ENCODE peak calls at places on chromosomes 4 and X, in nine cellular contexts. One of them, this sample, is unnamed. For H3K4me1 and H3K27me3, the result is how much of the 10 kb centered on the place peaks cover.

GRCh38 chr4:161799687-161800086 is 364.1 kb downstream of the FSTL5 start:
- DNase-seq in CD8-positive, alpha-beta memory T cell: no peak
- DNase-seq in vagina: no peak
- DNase-seq in psoas muscle: no peak
- DNase-seq in IMR-90: peak
- DNase-seq in heart left ventricle: no peak
- DNase-seq in hepatocyte: no peak
- DNase-seq in mesenchymal stem cell: peak
- DNase-seq in upper lobe of left lung: no peak
- DNase-seq in this sample: no peak

GRCh38 chrX:135982860-135983259 is 2.4 kb upstream of the SLC9A6 start:
- DNase-seq in CD8-positive, alpha-beta memory T cell: no peak
- DNase-seq in vagina: no peak
- DNase-seq in psoas muscle: no peak
- DNase-seq in IMR-90: peak
- DNase-seq in heart left ventricle: no peak
- DNase-seq in hepatocyte: no peak
- DNase-seq in mesenchymal stem cell: peak
- DNase-seq in upper lobe of left lung: no peak
- DNase-seq in this sample: no peak

GRCh38 chrX:679161-679979 is 48.8 kb downstream of the SHOX start:
- DNase-seq in CD8-positive, alpha-beta memory T cell: no peak
- DNase-seq in vagina: no peak
- DNase-seq in psoas muscle: no peak
- DNase-seq in IMR-90: no peak
- DNase-seq in heart left ventricle: no peak
- DNase-seq in hepatocyte: no peak
- DNase-seq in mesenchymal stem cell: no peak
- DNase-seq in upper lobe of left lung: no peak
- DNase-seq in this sample: no peak

GRCh38 chrX:71315917-71316316 is 14.4 kb downstream of the ITGB1BP2 start:
- DNase-seq in CD8-positive, alpha-beta memory T cell: no peak
- DNase-seq in vagina: no peak
- DNase-seq in psoas muscle: no peak
- DNase-seq in IMR-90: peak
- DNase-seq in heart left ventricle: no peak
- DNase-seq in hepatocyte: no peak
- DNase-seq in mesenchymal stem cell: no peak
- DNase-seq in upper lobe of left lung: no peak
- DNase-seq in this sample: no peak

GRCh38 chr4:183287677-183288076 is 32.4 kb downstream of the CLDN22 start:
- DNase-seq in CD8-positive, alpha-beta memory T cell: no peak
- DNase-seq in vagina: no peak
- DNase-seq in psoas muscle: no peak
- DNase-seq in IMR-90: no peak
- DNase-seq in heart left ventricle: no peak
- DNase-seq in hepatocyte: no peak
- DNase-seq in mesenchymal stem cell: no peak
- DNase-seq in upper lobe of left lung: no peak
- DNase-seq in this sample: no peak

GRCh38 chr4:37662861-37663390 is 23.2 kb downstream of the RELL1 start:
- DNase-seq in CD8-positive, alpha-beta memory T cell: no peak
- DNase-seq in vagina: no peak
- DNase-seq in psoas muscle: no peak
- DNase-seq in IMR-90: peak
- DNase-seq in heart left ventricle: peak
- DNase-seq in hepatocyte: no peak
- DNase-seq in mesenchymal stem cell: peak
- DNase-seq in upper lobe of left lung: no peak
- DNase-seq in this sample: no peak

GRCh38 chr4:182925298-182925738 is 8.1 kb upstream of the DCTD start:
- DNase-seq in CD8-positive, alpha-beta memory T cell: peak
- DNase-seq in vagina: no peak
- DNase-seq in psoas muscle: peak
- DNase-seq in IMR-90: peak
- DNase-seq in heart left ventricle: peak
- DNase-seq in hepatocyte: peak
- DNase-seq in mesenchymal stem cell: peak
- DNase-seq in upper lobe of left lung: peak
- DNase-seq in this sample: peak

GRCh38 chr4:182743815-182744214 is 173.4 kb downstream of the DCTD start:
- DNase-seq in CD8-positive, alpha-beta memory T cell: no peak
- DNase-seq in vagina: no peak
- DNase-seq in psoas muscle: no peak
- DNase-seq in IMR-90: no peak
- DNase-seq in heart left ventricle: no peak
- DNase-seq in hepatocyte: no peak
- DNase-seq in mesenchymal stem cell: no peak
- DNase-seq in upper lobe of left lung: no peak
- DNase-seq in this sample: no peak

GRCh38 chr4:658031-658667 is 15.9 kb downstream of the ATP5ME start:
- DNase-seq in CD8-positive, alpha-beta memory T cell: no peak
- DNase-seq in vagina: no peak
- DNase-seq in psoas muscle: no peak
- DNase-seq in IMR-90: no peak
- DNase-seq in heart left ventricle: peak
- DNase-seq in hepatocyte: no peak
- DNase-seq in mesenchymal stem cell: no peak
- DNase-seq in upper lobe of left lung: no peak
- DNase-seq in this sample: peak

GRCh38 chr4:112448211-112448745 is 67.7 kb downstream of the NEUROG2 start:
- DNase-seq in CD8-positive, alpha-beta memory T cell: no peak
- DNase-seq in vagina: no peak
- DNase-seq in psoas muscle: no peak
- DNase-seq in IMR-90: peak
- DNase-seq in heart left ventricle: no peak
- DNase-seq in hepatocyte: no peak
- DNase-seq in mesenchymal stem cell: no peak
- DNase-seq in upper lobe of left lung: no peak
- DNase-seq in this sample: no peak

GRCh38 chr4:42638993-42639392 is 17.9 kb downstream of the ATP8A1 start:
- DNase-seq in CD8-positive, alpha-beta memory T cell: no peak
- DNase-seq in vagina: no peak
- DNase-seq in psoas muscle: no peak
- DNase-seq in IMR-90: no peak
- DNase-seq in heart left ventricle: no peak
- DNase-seq in hepatocyte: no peak
- DNase-seq in mesenchymal stem cell: no peak
- DNase-seq in upper lobe of left lung: no peak
- DNase-seq in this sample: no peak

GRCh38 chr4:40918330-40918729 is 168.6 kb downstream of the NSUN7 start:
- DNase-seq in CD8-positive, alpha-beta memory T cell: no peak
- DNase-seq in vagina: no peak
- DNase-seq in psoas muscle: peak
- DNase-seq in IMR-90: peak
- DNase-seq in heart left ventricle: peak
- DNase-seq in hepatocyte: peak
- DNase-seq in mesenchymal stem cell: peak
- DNase-seq in upper lobe of left lung: peak
- DNase-seq in this sample: no peak

GRCh38 chr4:113849771-113850170 is 88.2 kb upstream of the CAMK2D start:
- DNase-seq in CD8-positive, alpha-beta memory T cell: no peak
- DNase-seq in vagina: no peak
- DNase-seq in psoas muscle: no peak
- DNase-seq in IMR-90: peak
- DNase-seq in heart left ventricle: peak
- DNase-seq in hepatocyte: no peak
- DNase-seq in mesenchymal stem cell: no peak
- DNase-seq in upper lobe of left lung: no peak
- DNase-seq in this sample: no peak

GRCh38 chr4:123291329-123291728 is 105.3 kb upstream of the SPRY1 start:
- DNase-seq in CD8-positive, alpha-beta memory T cell: no peak
- DNase-seq in vagina: no peak
- DNase-seq in psoas muscle: no peak
- DNase-seq in IMR-90: no peak
- DNase-seq in heart left ventricle: no peak
- DNase-seq in hepatocyte: no peak
- DNase-seq in mesenchymal stem cell: no peak
- DNase-seq in upper lobe of left lung: no peak
- DNase-seq in this sample: no peak

GRCh38 chrX:39899059-39899458 is 198.7 kb downstream of the BCOR start:
- DNase-seq in CD8-positive, alpha-beta memory T cell: no peak
- DNase-seq in vagina: no peak
- DNase-seq in psoas muscle: no peak
- DNase-seq in IMR-90: no peak
- DNase-seq in heart left ventricle: no peak
- DNase-seq in hepatocyte: no peak
- DNase-seq in mesenchymal stem cell: no peak
- DNase-seq in upper lobe of left lung: no peak
- DNase-seq in this sample: no peak
- H3K4me1 ChIP-seq in CD8-positive, alpha-beta memory T cell: under half
- H3K4me1 ChIP-seq in vagina: under half
- H3K4me1 ChIP-seq in psoas muscle: under half
- H3K4me1 ChIP-seq in IMR-90: under half
- H3K4me1 ChIP-seq in heart left ventricle: under half
- H3K4me1 ChIP-seq in hepatocyte: half or more
- H3K4me1 ChIP-seq in mesenchymal stem cell: under half
- H3K4me1 ChIP-seq in upper lobe of left lung: under half
- H3K4me1 ChIP-seq in this sample: under half

GRCh38 chrX:39750798-39751197 is 347.0 kb downstream of the BCOR start:
- DNase-seq in CD8-positive, alpha-beta memory T cell: no peak
- DNase-seq in vagina: no peak
- DNase-seq in psoas muscle: no peak
- DNase-seq in IMR-90: no peak
- DNase-seq in heart left ventricle: no peak
- DNase-seq in hepatocyte: no peak
- DNase-seq in mesenchymal stem cell: no peak
- DNase-seq in upper lobe of left lung: no peak
- DNase-seq in this sample: no peak

GRCh38 chrX:39750246-39750790 is 347.4 kb downstream of the BCOR start:
- DNase-seq in CD8-positive, alpha-beta memory T cell: no peak
- DNase-seq in vagina: no peak
- DNase-seq in psoas muscle: no peak
- DNase-seq in IMR-90: no peak
- DNase-seq in heart left ventricle: no peak
- DNase-seq in hepatocyte: no peak
- DNase-seq in mesenchymal stem cell: no peak
- DNase-seq in upper lobe of left lung: no peak
- DNase-seq in this sample: no peak

GRCh38 chrX:39752820-39753219 is 344.9 kb downstream of the BCOR start:
- DNase-seq in CD8-positive, alpha-beta memory T cell: no peak
- DNase-seq in vagina: no peak
- DNase-seq in psoas muscle: no peak
- DNase-seq in IMR-90: peak
- DNase-seq in heart left ventricle: no peak
- DNase-seq in hepatocyte: peak
- DNase-seq in mesenchymal stem cell: peak
- DNase-seq in upper lobe of left lung: no peak
- DNase-seq in this sample: no peak

GRCh38 chrX:39749135-39749534 is 348.6 kb downstream of the BCOR start:
- DNase-seq in CD8-positive, alpha-beta memory T cell: no peak
- DNase-seq in vagina: no peak
- DNase-seq in psoas muscle: no peak
- DNase-seq in IMR-90: no peak
- DNase-seq in heart left ventricle: no peak
- DNase-seq in hepatocyte: no peak
- DNase-seq in mesenchymal stem cell: no peak
- DNase-seq in upper lobe of left lung: no peak
- DNase-seq in this sample: no peak

GRCh38 chrX:39749728-39750127 is 348.0 kb downstream of the BCOR start:
- DNase-seq in CD8-positive, alpha-beta memory T cell: no peak
- DNase-seq in vagina: no peak
- DNase-seq in psoas muscle: no peak
- DNase-seq in IMR-90: no peak
- DNase-seq in heart left ventricle: no peak
- DNase-seq in hepatocyte: no peak
- DNase-seq in mesenchymal stem cell: no peak
- DNase-seq in upper lobe of left lung: no peak
- DNase-seq in this sample: no peak
- H3K27me3 ChIP-seq in CD8-positive, alpha-beta memory T cell: under half
- H3K27me3 ChIP-seq in vagina: under half
- H3K27me3 ChIP-seq in psoas muscle: under half
- H3K27me3 ChIP-seq in IMR-90: under half
- H3K27me3 ChIP-seq in heart left ventricle: under half
- H3K27me3 ChIP-seq in hepatocyte: under half
- H3K27me3 ChIP-seq in mesenchymal stem cell: under half
- H3K27me3 ChIP-seq in upper lobe of left lung: under half
- H3K27me3 ChIP-seq in this sample: under half

DNA sequence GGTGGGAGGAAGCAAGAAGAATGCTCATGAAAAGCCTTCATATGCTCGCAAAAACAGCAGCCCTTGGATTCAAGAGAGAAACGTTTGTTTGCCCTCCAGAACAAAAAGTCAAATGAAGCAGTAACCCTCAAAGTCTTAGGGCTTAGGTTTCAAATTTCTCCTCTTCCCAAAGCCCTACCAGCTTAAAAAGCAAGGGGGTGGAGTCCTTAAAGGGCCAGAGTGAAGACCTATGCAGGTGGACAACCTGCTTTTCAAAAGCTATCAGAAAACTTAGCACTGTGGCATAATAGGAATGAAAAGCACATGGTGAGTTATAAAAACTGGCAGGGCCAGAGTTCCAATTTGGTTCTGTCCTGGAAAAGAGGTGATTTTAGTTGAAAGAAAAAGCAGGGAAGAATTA is 253.3 kb downstream of the NAP1L3 start:
- DNase-seq in CD8-positive, alpha-beta memory T cell: no peak
- DNase-seq in vagina: no peak
- DNase-seq in psoas muscle: no peak
- DNase-seq in IMR-90: no peak
- DNase-seq in heart left ventricle: no peak
- DNase-seq in hepatocyte: no peak
- DNase-seq in mesenchymal stem cell: no peak
- DNase-seq in upper lobe of left lung: no peak
- DNase-seq in this sample: no peak
- H3K4me1 ChIP-seq in CD8-positive, alpha-beta memory T cell: under half
- H3K4me1 ChIP-seq in vagina: under half
- H3K4me1 ChIP-seq in psoas muscle: under half
- H3K4me1 ChIP-seq in IMR-90: under half
- H3K4me1 ChIP-seq in heart left ventricle: under half
- H3K4me1 ChIP-seq in hepatocyte: under half
- H3K4me1 ChIP-seq in mesenchymal stem cell: under half
- H3K4me1 ChIP-seq in upper lobe of left lung: under half
- H3K4me1 ChIP-seq in this sample: under half

GRCh38 chr4:7371122-7371941 is 63.4 kb downstream of the PSAPL1 start:
- DNase-seq in CD8-positive, alpha-beta memory T cell: no peak
- DNase-seq in vagina: no peak
- DNase-seq in psoas muscle: no peak
- DNase-seq in IMR-90: peak
- DNase-seq in heart left ventricle: no peak
- DNase-seq in hepatocyte: peak
- DNase-seq in mesenchymal stem cell: no peak
- DNase-seq in upper lobe of left lung: no peak
- DNase-seq in this sample: no peak
- H3K27me3 ChIP-seq in CD8-positive, alpha-beta memory T cell: under half
- H3K27me3 ChIP-seq in vagina: under half
- H3K27me3 ChIP-seq in psoas muscle: under half
- H3K27me3 ChIP-seq in IMR-90: under half
- H3K27me3 ChIP-seq in heart left ventricle: under half
- H3K27me3 ChIP-seq in hepatocyte: under half
- H3K27me3 ChIP-seq in mesenchymal stem cell: under half
- H3K27me3 ChIP-seq in upper lobe of left lung: under half
- H3K27me3 ChIP-seq in this sample: under half